ENCODE peak calls at places on chromosomes 12 and 14, in nine cellular contexts. L is Karpas-422; Q is stimulated activated CD4-positive, alpha-beta T cell treated with anti-CD3 and anti-CD28 coated beads, Interleukin-1b, Interleukin-23, amount 100 ng/mL, for 48 hours; S is AG20443; G is SW480; F is activated T-cell treated with anti-CD3 and anti-CD28 coated beads, Interleukin-2, amount 50 U/mL, for 48 hours; D is CD8-positive, alpha-beta memory T cell; T is M059J; I is activated CD8-positive, alpha-beta memory T cell treated with anti-CD3 and anti-CD28 coated beads, Interleukin-2, amount 50 U/mL, for 4 hours. H is an unnamed sample.

GRCh38 chr12:16158018-16158417 is 119.5 kb downstream of the SLC15A5 start:
- DNase-seq in L (no peak), Q (no peak), S (no peak), G (no peak), D (no peak), T (no peak), I (no peak), F (no peak), H (no peak)

GRCh38 chr14:75361751-75362433 is 65.9 kb upstream of the JDP2 start:
- DNase-seq in F (no peak), Q (no peak), G (no peak), L (no peak), T (no peak), S (peak; percentile 82), I (no peak), D (no peak), H (no peak)

GRCh38 chr12:97272471-97272870 is 190.1 kb upstream of the RMST start:
- DNase-seq in G (no peak), L (peak; percentile 79), S (no peak), D (no peak), F (no peak), T (no peak), Q (no peak), I (no peak), H (no peak)

GRCh38 chr12:51622564-51622963 is 31.5 kb downstream of the SCN8A start:
- DNase-seq in F (no peak), Q (no peak), L (no peak), D (no peak), S (peak; percentile 55), T (peak; percentile 67), I (no peak), G (no peak), H (no peak)

GRCh38 chr12:56157201-56158028 is 744 bp upstream of the MYL6 start:
- DNase-seq in G (peak; percentile 94), L (peak; percentile 90), T (peak; percentile 91), S (peak; percentile 78), Q (peak; percentile 68), F (peak; percentile 79), I (peak; percentile 49), D (peak; percentile 26), H (peak; percentile 85)

GRCh38 chr14:68501171-68501570 is 291.7 kb downstream of the ZFP36L1 start:
- DNase-seq in L (no peak), T (no peak), I (no peak), F (no peak), D (no peak), S (no peak), G (no peak), Q (no peak), H (no peak)

GRCh38 chr12:109287811-109288469 is 21.1 kb downstream of the FOXN4 start:
- DNase-seq in L (no peak), T (no peak), Q (no peak), I (no peak), G (no peak), S (no peak), D (no peak), F (no peak), H (no peak)

GRCh38 chr12:109863961-109864712 is 16.2 kb downstream of the GLTP start:
- DNase-seq in Q (no peak), S (peak; percentile 37), F (no peak), G (no peak), I (no peak), L (no peak), D (peak; percentile 13), T (no peak), H (no peak)

GRCh38 chr12:13362260-13362841 is 165.8 kb downstream of the EMP1 start:
- DNase-seq in Q (peak; percentile 66), T (peak; percentile 62), I (no peak), D (no peak), G (peak; percentile 86), S (peak; percentile 80), L (peak; percentile 88), F (peak; percentile 41), H (peak; percentile 58)

GRCh38 chr12:128643106-128643651 is 180.6 kb downstream of the SLC15A4 start:
- DNase-seq in Q (no peak), S (no peak), T (no peak), G (no peak), D (no peak), F (no peak), L (no peak), I (no peak), H (no peak)

GRCh38 chr12:33116284-33116683 is 219.7 kb upstream of the PKP2 start:
- DNase-seq in S (no peak), I (no peak), F (no peak), D (no peak), G (peak; percentile 13), Q (no peak), L (no peak), T (no peak), H (no peak)

GRCh38 chr12:116161588-116161987 is 115.9 kb downstream of the MED13L start:
- DNase-seq in G (no peak), L (no peak), F (no peak), Q (no peak), T (no peak), I (no peak), S (no peak), D (no peak), H (no peak)

GRCh38 chr12:54384591-54385041 is at the start of gene ZNF385A:
- DNase-seq in I (no peak), Q (no peak), L (peak; percentile 83), F (no peak), G (no peak), S (no peak), D (no peak), T (peak; percentile 32), H (peak; percentile 67)

GRCh38 chr12:1256285-1256684 is 265.3 kb downstream of the ERC1 start:
- DNase-seq in L (no peak), G (no peak), F (no peak), T (no peak), D (no peak), S (no peak), I (no peak), Q (no peak), H (no peak)

GRCh38 chr12:84594157-84594556 is 318.4 kb downstream of the SLC6A15 start:
- DNase-seq in G (no peak), L (no peak), T (no peak), I (no peak), Q (no peak), D (no peak), S (no peak), F (no peak), H (no peak)

GRCh38 chr12:46269429-46270241 is 792 bp upstream of the SLC38A1 start:
- DNase-seq in I (peak; percentile 74), S (peak; percentile 60), L (peak; percentile 65), T (no peak), G (peak; percentile 64), F (peak; percentile 85), D (peak; percentile 45), Q (peak; percentile 88), H (peak; percentile 91)

GRCh38 chr14:62889354-62889753 is 155.9 kb downstream of the KCNH5 start:
- DNase-seq in I (no peak), T (no peak), S (no peak), L (no peak), D (no peak), G (no peak), Q (no peak), F (no peak), H (no peak)

GRCh38 chr12:10719482-10719881 is 3.6 kb downstream of the YBX3 start:
- DNase-seq in F (no peak), Q (no peak), S (no peak), D (no peak), I (no peak), L (no peak), T (no peak), G (no peak), H (no peak)

GRCh38 chr12:96106137-96106536 is 70.8 kb upstream of the LTA4H start:
- DNase-seq in T (no peak), L (no peak), I (no peak), D (no peak), G (no peak), F (no peak), S (no peak), Q (no peak), H (no peak)

GRCh38 chr14:68762944-68763831 is 29.7 kb downstream of the ZFP36L1 start:
- DNase-seq in Q (no peak), T (no peak), I (no peak), D (no peak), S (peak; percentile 82), G (peak; percentile 68), F (no peak), L (no peak), H (no peak)

GRCh38 chr12:50960130-50960529 is 7.8 kb downstream of the HIGD1C start:
- DNase-seq in G (no peak), F (no peak), T (no peak), D (no peak), L (no peak), I (no peak), Q (no peak), S (no peak), H (peak; percentile 11)

GRCh38 chr12:21418403-21418802 is 19.1 kb upstream of the PYROXD1 start:
- DNase-seq in L (no peak), I (no peak), D (no peak), T (peak; percentile 12), G (no peak), F (no peak), Q (no peak), S (no peak), H (no peak)

GRCh38 chr12:32671930-32672785 is 6.9 kb upstream of the DNM1L start:
- DNase-seq in F (no peak), I (no peak), Q (no peak), S (peak; percentile 83), T (peak; percentile 60), G (peak; percentile 70), D (no peak), L (peak; percentile 75), H (peak; percentile 89)

GRCh38 chr12:104668274-104668718 is 211.5 kb downstream of the CHST11 start:
- DNase-seq in D (no peak), I (no peak), Q (no peak), T (no peak), S (no peak), L (no peak), F (no peak), G (no peak), H (no peak)

GRCh38 chr14:77177623-77178185 is 3.9 kb upstream of the TMEM63C start:
- DNase-seq in S (peak; percentile 1), I (no peak), F (no peak), Q (no peak), T (peak; percentile 14), D (no peak), G (no peak), L (peak; percentile 52), H (no peak)

GRCh38 chr12:33180921-33181320 is 258.7 kb downstream of the SYT10 start:
- DNase-seq in S (no peak), F (no peak), L (no peak), Q (no peak), D (no peak), T (peak; percentile 93), G (peak; percentile 99), I (no peak), H (no peak)

GRCh38 chr14:58865520-58866281 is 227.9 kb downstream of the DACT1 start:
- DNase-seq in I (no peak), F (no peak), Q (no peak), T (no peak), G (no peak), S (peak; percentile 14), L (no peak), D (no peak), H (no peak)

GRCh38 chr14:34582117-34582680 is 42.7 kb upstream of the EAPP start:
- DNase-seq in S (no peak), F (no peak), D (no peak), T (no peak), Q (no peak), I (no peak), L (no peak), G (no peak), H (no peak)

GRCh38 chr12:2003676-2004112 is 563 bp downstream of the DCP1B start:
- DNase-seq in D (no peak), S (peak; percentile 19), I (no peak), F (no peak), T (no peak), G (peak; percentile 60), Q (no peak), L (no peak), H (peak; percentile 66)

GRCh38 chr12:71585218-71585617 is 78.4 kb downstream of the ZFC3H1 start:
- DNase-seq in I (no peak), T (no peak), D (no peak), S (no peak), L (no peak), G (no peak), F (no peak), Q (no peak), H (no peak)

GRCh38 chr12:25269701-25270100 is 19.0 kb upstream of the KRAS start:
- DNase-seq in I (no peak), G (no peak), Q (no peak), F (no peak), T (no peak), D (no peak), S (no peak), L (peak; percentile 84), H (peak; percentile 33)

H was measured in OCI-LY7.